ENCODE peak calls at places on chromosomes 2 and 18, in eight cellular contexts. One of them, this sample, is unnamed.

GRCh38 chr2:190182071-190182524 is 119.6 kb upstream of the MSTN start:
- DNase-seq in GM23248: no peak
- DNase-seq in fibroblast of lung: no peak
- DNase-seq in brain microvascular endothelial cell: no peak
- DNase-seq in right cardiac atrium: no peak
- DNase-seq in CD8-positive, alpha-beta memory T cell: no peak
- DNase-seq in sigmoid colon: no peak
- DNase-seq in mesendoderm: no peak
- DNase-seq in this sample: no peak

GRCh38 chr18:74541703-74542555 is 7.6 kb downstream of the CNDP1 start:
- DNase-seq in right cardiac atrium: no peak
- DNase-seq in mesendoderm: no peak
- DNase-seq in brain microvascular endothelial cell: no peak
- DNase-seq in GM23248: no peak
- DNase-seq in sigmoid colon: no peak
- DNase-seq in fibroblast of lung: no peak
- DNase-seq in CD8-positive, alpha-beta memory T cell: no peak
- DNase-seq in this sample: peak; percentile 59

GRCh38 chr2:25700221-25700660 is 26.9 kb upstream of the DTNB start:
- DNase-seq in mesendoderm: peak; percentile 32
- DNase-seq in sigmoid colon: no peak
- DNase-seq in right cardiac atrium: no peak
- DNase-seq in GM23248: peak; percentile 74
- DNase-seq in fibroblast of lung: peak; percentile 78
- DNase-seq in brain microvascular endothelial cell: peak; percentile 32
- DNase-seq in CD8-positive, alpha-beta memory T cell: peak; percentile 13
- DNase-seq in this sample: no peak

GRCh38 chr18:76821356-76821874 is 942 bp upstream of the ZNF236 start:
- DNase-seq in GM23248: no peak
- DNase-seq in sigmoid colon: no peak
- DNase-seq in brain microvascular endothelial cell: no peak
- DNase-seq in CD8-positive, alpha-beta memory T cell: no peak
- DNase-seq in mesendoderm: no peak
- DNase-seq in right cardiac atrium: no peak
- DNase-seq in fibroblast of lung: no peak
- DNase-seq in this sample: no peak

GRCh38 chr2:63665806-63666205 is 77.0 kb downstream of the MDH1 start:
- DNase-seq in fibroblast of lung: peak; percentile 69
- DNase-seq in sigmoid colon: no peak
- DNase-seq in right cardiac atrium: no peak
- DNase-seq in brain microvascular endothelial cell: peak; percentile 57
- DNase-seq in CD8-positive, alpha-beta memory T cell: no peak
- DNase-seq in mesendoderm: peak; percentile 29
- DNase-seq in GM23248: peak; percentile 86
- DNase-seq in this sample: no peak

GRCh38 chr18:79337184-79337583 is 58.5 kb upstream of the NFATC1 start:
- DNase-seq in mesendoderm: no peak
- DNase-seq in fibroblast of lung: no peak
- DNase-seq in brain microvascular endothelial cell: no peak
- DNase-seq in right cardiac atrium: no peak
- DNase-seq in sigmoid colon: no peak
- DNase-seq in GM23248: no peak
- DNase-seq in CD8-positive, alpha-beta memory T cell: no peak
- DNase-seq in this sample: no peak

GRCh38 chr18:47605093-47605492 is 325.4 kb downstream of the SMAD2 start:
- DNase-seq in mesendoderm: no peak
- DNase-seq in CD8-positive, alpha-beta memory T cell: no peak
- DNase-seq in GM23248: no peak
- DNase-seq in brain microvascular endothelial cell: no peak
- DNase-seq in right cardiac atrium: no peak
- DNase-seq in fibroblast of lung: no peak
- DNase-seq in sigmoid colon: no peak
- DNase-seq in this sample: no peak

GRCh38 chr2:191691016-191691725 is 13.2 kb downstream of the NABP1 start:
- DNase-seq in GM23248: peak; percentile 88
- DNase-seq in brain microvascular endothelial cell: peak; percentile 79
- DNase-seq in right cardiac atrium: no peak
- DNase-seq in mesendoderm: peak; percentile 82
- DNase-seq in fibroblast of lung: peak; percentile 91
- DNase-seq in sigmoid colon: no peak
- DNase-seq in CD8-positive, alpha-beta memory T cell: peak; percentile 53
- DNase-seq in this sample: no peak

GRCh38 chr18:50649821-50650220 is 89.9 kb downstream of the MAPK4 start:
- DNase-seq in mesendoderm: no peak
- DNase-seq in CD8-positive, alpha-beta memory T cell: no peak
- DNase-seq in sigmoid colon: peak; percentile 95
- DNase-seq in right cardiac atrium: peak; percentile 91
- DNase-seq in GM23248: peak; percentile 22
- DNase-seq in fibroblast of lung: no peak
- DNase-seq in brain microvascular endothelial cell: peak; percentile 56
- DNase-seq in this sample: no peak

GRCh38 chr2:139721454-139721995 is 941.3 kb upstream of the NXPH2 start:
- DNase-seq in mesendoderm: peak; percentile 52
- DNase-seq in fibroblast of lung: no peak
- DNase-seq in right cardiac atrium: no peak
- DNase-seq in sigmoid colon: no peak
- DNase-seq in CD8-positive, alpha-beta memory T cell: no peak
- DNase-seq in brain microvascular endothelial cell: no peak
- DNase-seq in GM23248: no peak
- DNase-seq in this sample: no peak

GRCh38 chr2:207530160-207531023 is 630 bp downstream of the CREB1 start:
- DNase-seq in right cardiac atrium: peak; percentile 77
- DNase-seq in CD8-positive, alpha-beta memory T cell: peak; percentile 67
- DNase-seq in GM23248: peak; percentile 61
- DNase-seq in brain microvascular endothelial cell: no peak
- DNase-seq in sigmoid colon: peak; percentile 77
- DNase-seq in fibroblast of lung: peak; percentile 49
- DNase-seq in mesendoderm: peak; percentile 51
- DNase-seq in this sample: peak; percentile 44

DNA sequence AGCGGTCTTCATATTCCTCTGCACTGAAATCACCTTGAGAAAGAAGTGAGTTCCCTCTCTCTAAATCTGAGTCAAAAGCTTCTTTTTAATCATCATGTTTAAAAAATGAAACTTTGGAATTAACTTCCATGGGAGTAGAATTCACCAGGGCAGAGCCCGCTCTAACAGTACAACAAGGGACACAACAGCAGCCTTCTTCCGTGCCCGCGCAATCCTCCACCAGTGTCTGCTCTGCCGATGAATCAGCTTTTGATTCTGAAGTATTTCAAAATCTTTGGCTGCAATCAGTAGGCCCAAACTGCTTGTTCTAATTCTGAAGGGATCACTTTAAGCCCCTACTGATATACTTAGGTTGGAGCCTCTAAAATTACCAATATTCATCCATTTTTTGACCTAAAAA is 76.9 kb downstream of the USP40 start:
- DNase-seq in mesendoderm: no peak
- DNase-seq in sigmoid colon: no peak
- DNase-seq in right cardiac atrium: no peak
- DNase-seq in fibroblast of lung: peak; percentile 35
- DNase-seq in GM23248: peak; percentile 32
- DNase-seq in CD8-positive, alpha-beta memory T cell: no peak
- DNase-seq in brain microvascular endothelial cell: peak; percentile 65
- DNase-seq in this sample: peak; percentile 12
- H3K27ac ChIP-seq in mesendoderm: no peak overlapping the region
- H3K27ac ChIP-seq in sigmoid colon: no peak overlapping the region
- H3K27ac ChIP-seq in right cardiac atrium: no peak overlapping the region
- H3K27ac ChIP-seq in fibroblast of lung: no peak overlapping the region
- H3K27ac ChIP-seq in GM23248: no peak overlapping the region
- H3K27ac ChIP-seq in CD8-positive, alpha-beta memory T cell: no peak overlapping the region
- H3K27ac ChIP-seq in brain microvascular endothelial cell: peak overlapping the region; percentile 95
- H3K27ac ChIP-seq in this sample: no peak overlapping the region

GRCh38 chr2:98505991-98506664 is 61.5 kb downstream of the INPP4A start:
- DNase-seq in CD8-positive, alpha-beta memory T cell: no peak
- DNase-seq in sigmoid colon: peak; percentile 30
- DNase-seq in fibroblast of lung: no peak
- DNase-seq in GM23248: peak; percentile 66
- DNase-seq in mesendoderm: no peak
- DNase-seq in brain microvascular endothelial cell: no peak
- DNase-seq in right cardiac atrium: no peak
- DNase-seq in this sample: no peak
- H3K27ac ChIP-seq in CD8-positive, alpha-beta memory T cell: no peak overlapping the region
- H3K27ac ChIP-seq in sigmoid colon: peak overlapping the region; percentile 82
- H3K27ac ChIP-seq in fibroblast of lung: no peak overlapping the region
- H3K27ac ChIP-seq in GM23248: no peak overlapping the region
- H3K27ac ChIP-seq in mesendoderm: no peak overlapping the region
- H3K27ac ChIP-seq in brain microvascular endothelial cell: no peak overlapping the region
- H3K27ac ChIP-seq in right cardiac atrium: no peak overlapping the region
- H3K27ac ChIP-seq in this sample: no peak overlapping the region

GRCh38 chr2:28663359-28663758 is 88.3 kb upstream of the PPP1CB start:
- DNase-seq in right cardiac atrium: no peak
- DNase-seq in mesendoderm: no peak
- DNase-seq in sigmoid colon: peak; percentile 57
- DNase-seq in brain microvascular endothelial cell: peak; percentile 67
- DNase-seq in fibroblast of lung: peak; percentile 58
- DNase-seq in CD8-positive, alpha-beta memory T cell: no peak
- DNase-seq in GM23248: peak; percentile 78
- DNase-seq in this sample: no peak
- H3K27ac ChIP-seq in right cardiac atrium: peak overlapping the region; percentile 44
- H3K27ac ChIP-seq in mesendoderm: no peak overlapping the region
- H3K27ac ChIP-seq in sigmoid colon: peak overlapping the region; percentile 94
- H3K27ac ChIP-seq in brain microvascular endothelial cell: peak overlapping the region; percentile 64
- H3K27ac ChIP-seq in fibroblast of lung: peak overlapping the region; percentile 75
- H3K27ac ChIP-seq in CD8-positive, alpha-beta memory T cell: no peak overlapping the region
- H3K27ac ChIP-seq in GM23248: no peak overlapping the region
- H3K27ac ChIP-seq in this sample: peak overlapping the region; percentile 18

GRCh38 chr2:9204939-9205338 is 1.7 kb upstream of the ASAP2 start:
- DNase-seq in CD8-positive, alpha-beta memory T cell: no peak
- DNase-seq in GM23248: no peak
- DNase-seq in sigmoid colon: no peak
- DNase-seq in right cardiac atrium: no peak
- DNase-seq in fibroblast of lung: no peak
- DNase-seq in mesendoderm: no peak
- DNase-seq in brain microvascular endothelial cell: no peak
- DNase-seq in this sample: no peak

GRCh38 chr2:9205481-9205880 is 1.1 kb upstream of the ASAP2 start:
- DNase-seq in mesendoderm: no peak
- DNase-seq in right cardiac atrium: no peak
- DNase-seq in GM23248: no peak
- DNase-seq in CD8-positive, alpha-beta memory T cell: no peak
- DNase-seq in sigmoid colon: no peak
- DNase-seq in brain microvascular endothelial cell: no peak
- DNase-seq in fibroblast of lung: no peak
- DNase-seq in this sample: no peak

GRCh38 chr2:9207641-9208301 is 1.2 kb downstream of the ASAP2 start:
- DNase-seq in fibroblast of lung: no peak
- DNase-seq in sigmoid colon: no peak
- DNase-seq in CD8-positive, alpha-beta memory T cell: no peak
- DNase-seq in mesendoderm: peak; percentile 66
- DNase-seq in GM23248: peak; percentile 60
- DNase-seq in right cardiac atrium: no peak
- DNase-seq in brain microvascular endothelial cell: no peak
- DNase-seq in this sample: no peak

GRCh38 chr2:9206991-9207640 is 504 bp downstream of the ASAP2 start:
- DNase-seq in fibroblast of lung: peak; percentile 29
- DNase-seq in brain microvascular endothelial cell: no peak
- DNase-seq in sigmoid colon: no peak
- DNase-seq in right cardiac atrium: peak; percentile 82
- DNase-seq in GM23248: peak; percentile 73
- DNase-seq in mesendoderm: peak; percentile 44
- DNase-seq in CD8-positive, alpha-beta memory T cell: peak; percentile 5
- DNase-seq in this sample: no peak

DNA sequence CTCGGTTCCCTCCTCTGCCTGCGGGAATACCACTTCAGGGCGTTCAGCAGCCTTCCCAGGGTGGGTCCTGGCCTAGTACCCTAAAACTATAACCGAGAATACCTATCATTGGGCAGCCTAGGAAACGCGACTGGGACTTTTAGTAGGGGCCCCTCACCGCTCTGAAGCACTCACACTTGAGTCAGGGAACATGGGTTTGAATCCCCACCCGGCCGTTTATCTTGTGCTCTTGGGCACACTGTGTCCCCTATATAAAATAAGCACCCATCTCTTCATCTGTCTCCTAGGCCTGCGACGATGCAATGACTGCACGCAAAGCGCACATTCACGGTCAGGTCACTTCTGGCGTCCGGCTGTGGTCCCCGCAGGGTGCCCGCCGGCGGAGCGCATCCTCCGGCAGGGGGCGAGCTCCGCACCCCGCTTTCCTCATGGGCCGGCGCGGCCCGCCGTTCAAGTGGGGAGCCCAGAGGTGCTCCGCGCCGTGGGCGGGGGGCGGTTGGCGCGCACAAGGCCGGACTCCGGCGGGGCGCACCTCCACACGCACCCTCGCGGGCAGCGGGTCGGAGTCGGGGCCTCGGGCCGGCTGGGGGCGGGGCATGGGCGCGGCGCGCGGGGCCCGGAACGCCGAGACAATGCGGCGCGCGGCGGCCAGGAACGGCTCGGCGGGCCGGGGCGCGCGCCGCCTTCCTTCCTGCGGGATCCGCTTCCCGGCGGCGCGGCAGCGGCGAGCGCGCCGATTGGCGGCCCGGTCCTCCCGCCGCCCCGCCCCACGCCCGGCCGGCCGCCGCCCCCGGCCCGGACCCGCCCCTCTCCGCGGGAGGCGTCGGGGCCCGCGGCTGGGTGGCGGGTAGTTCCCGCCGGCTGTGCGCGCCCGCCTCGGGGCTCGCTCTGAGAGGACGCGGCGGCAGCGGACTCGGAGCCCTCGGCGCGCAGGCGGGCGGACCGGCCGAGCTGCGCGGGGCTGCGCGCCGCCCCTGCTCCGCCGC is at the start of gene ASAP2:
- DNase-seq in right cardiac atrium: peak; percentile 90
- DNase-seq in mesendoderm: peak; percentile 60
- DNase-seq in CD8-positive, alpha-beta memory T cell: no peak
- DNase-seq in fibroblast of lung: peak; percentile 66
- DNase-seq in GM23248: peak; percentile 89
- DNase-seq in brain microvascular endothelial cell: peak; percentile 41
- DNase-seq in sigmoid colon: peak; percentile 89
- DNase-seq in this sample: peak; percentile 53
- H3K27ac ChIP-seq in right cardiac atrium: peak within 1 kb of the TSS; percentile 81
- H3K27ac ChIP-seq in mesendoderm: peak within 1 kb of the TSS; percentile 28
- H3K27ac ChIP-seq in CD8-positive, alpha-beta memory T cell: peak within 1 kb of the TSS; percentile 25
- H3K27ac ChIP-seq in fibroblast of lung: peak within 1 kb of the TSS; percentile 71
- H3K27ac ChIP-seq in GM23248: peak within 1 kb of the TSS; percentile 77
- H3K27ac ChIP-seq in brain microvascular endothelial cell: peak within 1 kb of the TSS; percentile 61
- H3K27ac ChIP-seq in sigmoid colon: peak within 1 kb of the TSS; percentile 93
- H3K27ac ChIP-seq in this sample: peak within 1 kb of the TSS; percentile 68

DNA sequence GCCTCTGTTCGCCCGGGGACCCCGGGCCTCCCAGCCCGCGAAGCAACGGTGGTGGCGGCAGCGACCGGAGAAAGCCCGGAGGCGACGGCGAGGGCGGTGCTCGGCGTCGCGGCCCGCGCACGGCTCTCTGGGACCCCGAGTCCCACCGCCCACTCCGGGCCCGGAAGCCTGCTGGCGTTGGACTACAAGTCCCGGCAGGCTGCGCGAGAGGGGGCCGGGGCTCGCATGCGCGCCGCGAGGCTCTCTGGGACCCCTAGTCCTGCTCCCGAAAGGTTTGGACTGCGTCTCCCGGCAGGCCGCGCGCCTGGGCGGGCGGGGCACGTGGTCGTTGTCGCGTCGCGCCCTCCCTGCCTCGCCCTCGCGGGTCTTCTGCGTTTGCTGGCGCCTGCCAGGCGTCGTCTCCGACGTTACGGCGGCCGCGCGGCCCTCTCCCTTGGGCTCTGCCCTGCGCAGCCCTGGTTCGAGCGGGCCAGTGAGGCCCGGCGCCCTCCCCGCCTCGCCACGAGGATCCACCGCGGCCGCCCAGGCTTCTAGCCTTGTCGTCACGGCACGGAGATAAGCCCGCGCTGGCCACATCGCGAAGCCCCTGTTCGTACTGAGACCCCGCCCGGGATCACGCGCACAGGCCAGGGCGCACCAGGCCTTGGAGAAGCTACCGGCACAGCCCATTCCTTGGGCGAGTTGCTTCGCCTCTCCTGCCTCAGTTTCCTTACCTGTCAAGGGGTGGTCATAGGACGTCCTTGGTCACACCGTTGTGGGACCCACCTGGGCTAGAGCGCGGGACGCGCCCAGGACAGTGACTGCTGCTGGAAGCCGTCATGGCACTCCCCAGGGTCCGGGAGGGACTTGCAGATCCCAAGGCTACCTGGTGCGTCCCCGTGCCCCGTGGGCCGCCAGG is at the start of gene STK25:
- DNase-seq in right cardiac atrium: peak; percentile 99
- DNase-seq in GM23248: peak; percentile 99
- DNase-seq in mesendoderm: peak; percentile 99
- DNase-seq in fibroblast of lung: peak; percentile 98
- DNase-seq in brain microvascular endothelial cell: peak; percentile 97
- DNase-seq in CD8-positive, alpha-beta memory T cell: peak; percentile 97
- DNase-seq in sigmoid colon: peak; percentile 99
- DNase-seq in this sample: peak; percentile 97
- H3K27ac ChIP-seq in right cardiac atrium: peak within 1 kb of the TSS; percentile 67
- H3K27ac ChIP-seq in GM23248: peak within 1 kb of the TSS; percentile 36
- H3K27ac ChIP-seq in mesendoderm: peak within 1 kb of the TSS; percentile 87
- H3K27ac ChIP-seq in fibroblast of lung: peak within 1 kb of the TSS; percentile 77
- H3K27ac ChIP-seq in brain microvascular endothelial cell: peak within 1 kb of the TSS; percentile 75
- H3K27ac ChIP-seq in CD8-positive, alpha-beta memory T cell: peak within 1 kb of the TSS; percentile 73
- H3K27ac ChIP-seq in sigmoid colon: peak within 1 kb of the TSS; percentile 82
- H3K27ac ChIP-seq in this sample: peak within 1 kb of the TSS; percentile 92